ENCODE peak calls at places on chromosomes 3 and 15, in eight cellular contexts. B is hepatocyte, C is GM23338, I is HCT116, P is GM23248, N is OCI-LY7, T is SK-N-SH, L is neural progenitor cell. X is an unnamed sample.

GRCh38 chr15:43702174-43702573 is 8.5 kb downstream of the CKMT1A start:
- DNase-seq in B (no peak), C (no peak), I (no peak), P (no peak), N (no peak), T (no peak), L (no peak), X (no peak)

GRCh38 chr3:112376996-112377395 is 44.0 kb downstream of the CD200 start:
- DNase-seq in B (peak; percentile 16), C (no peak), I (no peak), P (peak; percentile 39), N (no peak), T (no peak), L (no peak), X (no peak)

GRCh38 chr3:195160257-195160898 is 110.6 kb downstream of the XXYLT1 start:
- DNase-seq in B (peak; percentile 37), C (no peak), I (no peak), P (peak; percentile 67), N (no peak), T (peak; percentile 59), L (no peak), X (no peak)

GRCh38 chr15:66233487-66234415 is 19.8 kb downstream of the MEGF11 start:
- DNase-seq in B (no peak), C (peak; percentile 85), I (peak; percentile 38), P (peak; percentile 56), N (peak; percentile 33), T (no peak), L (peak; percentile 63), X (no peak)

GRCh38 chr15:72492733-72493132 is 18.6 kb downstream of the ARIH1 start:
- DNase-seq in B (no peak), C (no peak), I (no peak), P (peak; percentile 42), N (no peak), T (no peak), L (no peak), X (no peak)

GRCh38 chr3:140117111-140117526 is 182.1 kb downstream of the CLSTN2 start:
- DNase-seq in B (peak; percentile 7), C (peak; percentile 3), I (no peak), P (no peak), N (no peak), T (no peak), L (no peak), X (no peak)

GRCh38 chr3:108972482-108972881 is 18.8 kb upstream of the GUCA1C start:
- DNase-seq in B (no peak), C (no peak), I (no peak), P (no peak), N (no peak), T (no peak), L (no peak), X (no peak)

GRCh38 chr3:161818106-161818505 is 321.5 kb downstream of the OTOL1 start:
- DNase-seq in B (no peak), C (no peak), I (no peak), P (no peak), N (no peak), T (no peak), L (peak; percentile 7), X (no peak)

GRCh38 chr3:51434746-51435323 is 43.8 kb downstream of the RBM15B start:
- DNase-seq in B (peak; percentile 71), C (peak; percentile 84), I (peak; percentile 38), P (peak; percentile 59), N (peak; percentile 61), T (peak; percentile 52), L (peak; percentile 65), X (peak; percentile 45)

GRCh38 chr3:192943384-192943783 is 25.7 kb upstream of the MB21D2 start:
- DNase-seq in B (no peak), C (no peak), I (no peak), P (peak; percentile 67), N (no peak), T (no peak), L (no peak), X (no peak)

DNA sequence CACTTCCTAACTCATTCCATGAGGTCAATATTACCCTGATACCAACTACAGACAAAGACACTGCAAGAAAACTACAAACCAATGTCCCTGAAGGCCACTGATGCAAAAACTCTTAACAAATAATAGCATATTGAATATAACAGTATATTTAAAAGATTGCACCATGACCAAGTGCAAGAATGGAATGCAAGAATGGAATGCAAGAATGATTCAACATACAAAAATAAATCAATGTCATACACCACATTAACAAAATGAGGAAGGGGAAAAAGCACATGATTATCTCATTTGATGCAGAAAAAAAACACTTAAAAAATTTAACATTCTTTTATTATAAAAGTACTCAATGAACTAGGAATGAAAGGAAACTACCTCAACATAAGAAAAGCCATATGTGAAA is 463.1 kb upstream of the NECTIN3 start:
- DNase-seq in B (no peak), C (no peak), I (no peak), P (peak; percentile 27), N (no peak), T (no peak), L (no peak), X (no peak)
- TF ChIP-seq EZH2phosphoT487 in B (no peak), C (no peak), I (no peak), P (no peak), N (no peak), T (no peak), L (no peak), X (no peak)

DNA sequence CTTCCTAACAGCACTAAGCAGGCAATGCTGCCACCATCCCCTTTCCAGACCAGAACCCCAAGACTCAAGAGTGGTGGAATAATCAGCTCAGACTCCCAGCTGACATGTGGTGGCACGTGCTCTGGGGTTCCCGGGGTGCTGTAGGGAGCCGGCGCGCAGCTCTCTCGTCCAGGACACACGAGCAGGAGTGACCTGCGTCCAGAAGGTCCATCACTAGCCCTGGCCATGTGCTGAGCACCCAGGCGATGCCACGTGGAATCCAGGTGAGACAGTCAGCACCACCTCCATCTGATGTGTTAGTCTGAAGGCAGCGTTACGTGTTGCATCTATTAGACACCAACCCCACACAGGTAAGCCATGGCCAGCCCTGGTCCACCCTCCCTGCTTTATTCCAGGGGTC is 78.2 kb downstream of the VGLL4 start:
- DNase-seq in B (no peak), C (no peak), I (no peak), P (no peak), N (no peak), T (no peak), L (no peak), X (no peak)
- H3K4me1 ChIP-seq in B (peaks cover 15% of the 10 kb centered on the region), C (no peaks in the 10 kb centered on the region), I (peaks cover 30% of the 10 kb centered on the region), P (peaks cover 33% of the 10 kb centered on the region), N (no peaks in the 10 kb centered on the region), T (peaks cover 33% of the 10 kb centered on the region), L (peaks cover 3% of the 10 kb centered on the region), X (no peaks in the 10 kb centered on the region)

GRCh38 chr15:68580026-68580882 is 1.5 kb downstream of the CORO2B start:
- DNase-seq in B (no peak), C (no peak), I (no peak), P (no peak), N (peak; percentile 55), T (no peak), L (no peak), X (no peak)

GRCh38 chr15:68580883-68581155 is 2.0 kb downstream of the CORO2B start:
- DNase-seq in B (no peak), C (no peak), I (no peak), P (no peak), N (no peak), T (no peak), L (no peak), X (no peak)

GRCh38 chr15:68576253-68577236 is 2.2 kb upstream of the CORO2B start:
- DNase-seq in B (no peak), C (no peak), I (no peak), P (no peak), N (no peak), T (no peak), L (no peak), X (no peak)

GRCh38 chr15:68578960-68579935 is at the start of gene CORO2B:
- DNase-seq in B (peak; percentile 54), C (peak; percentile 80), I (no peak), P (peak; percentile 65), N (peak; percentile 65), T (peak; percentile 87), L (peak; percentile 77), X (no peak)

DNA sequence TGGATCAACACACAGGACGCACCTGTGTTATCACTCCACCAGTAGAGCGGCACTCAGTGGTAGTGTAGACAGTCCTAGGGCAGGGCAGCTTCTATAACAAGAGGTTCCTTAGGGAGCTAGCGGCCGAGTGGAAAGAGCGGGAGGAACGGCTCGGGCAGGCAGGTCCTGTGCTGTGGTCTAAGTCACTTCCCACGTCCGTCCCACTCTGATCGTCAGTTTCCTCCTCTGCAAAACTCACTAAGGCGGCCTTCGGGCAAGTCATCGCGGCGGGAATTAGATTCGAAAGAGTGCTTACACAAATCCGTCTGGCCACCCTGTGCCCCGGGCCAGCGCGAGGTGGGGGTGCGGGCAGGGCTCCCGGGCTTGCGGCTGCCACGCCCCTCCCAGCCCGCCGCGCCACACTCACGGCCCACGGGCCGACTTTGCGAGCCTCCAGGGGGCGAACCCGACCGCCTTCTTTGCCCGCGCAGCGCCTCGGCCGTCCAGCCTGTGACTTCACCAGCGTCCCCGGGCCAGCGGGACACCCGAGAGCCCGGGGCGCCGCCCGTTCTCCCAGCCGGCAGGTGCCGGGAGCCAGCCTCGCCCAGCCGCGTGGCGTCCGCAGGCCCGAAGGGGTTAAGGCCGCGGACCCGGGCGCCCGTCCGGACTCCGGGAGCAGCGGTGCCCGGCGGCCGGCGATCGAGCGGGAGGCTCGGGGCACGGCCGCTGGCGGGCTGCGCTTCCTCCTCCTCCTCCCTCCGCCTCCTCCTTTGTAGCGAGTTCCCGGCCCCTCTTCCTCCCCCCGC is 426 bp upstream of the CORO2B start:
- DNase-seq in B (peak; percentile 78), C (peak; percentile 71), I (no peak), P (peak; percentile 88), N (peak; percentile 76), T (peak; percentile 81), L (peak; percentile 79), X (no peak)
- H3K4me3 ChIP-seq in B (peak overlapping the region; percentile 77), C (peak overlapping the region; percentile 84), I (peak overlapping the region; percentile 68), P (peak overlapping the region; percentile 83), N (peak overlapping the region; percentile 77), T (peak overlapping the region; percentile 52), L (peak overlapping the region; percentile 68), X (peak overlapping the region; percentile 43)

GRCh38 chr15:68475449-68475848 is 43.5 kb upstream of the ITGA11 start:
- DNase-seq in B (no peak), C (no peak), I (no peak), P (no peak), N (no peak), T (no peak), L (no peak), X (no peak)

GRCh38 chr15:68470049-68470738 is 38.2 kb upstream of the ITGA11 start:
- DNase-seq in B (no peak), C (peak; percentile 15), I (no peak), P (no peak), N (no peak), T (no peak), L (no peak), X (no peak)

GRCh38 chr15:68470981-68471380 is 39.0 kb upstream of the ITGA11 start:
- DNase-seq in B (no peak), C (no peak), I (no peak), P (no peak), N (no peak), T (no peak), L (no peak), X (no peak)

GRCh38 chr15:68469162-68470048 is 37.4 kb upstream of the ITGA11 start:
- DNase-seq in B (no peak), C (no peak), I (no peak), P (no peak), N (no peak), T (no peak), L (no peak), X (no peak)

DNA sequence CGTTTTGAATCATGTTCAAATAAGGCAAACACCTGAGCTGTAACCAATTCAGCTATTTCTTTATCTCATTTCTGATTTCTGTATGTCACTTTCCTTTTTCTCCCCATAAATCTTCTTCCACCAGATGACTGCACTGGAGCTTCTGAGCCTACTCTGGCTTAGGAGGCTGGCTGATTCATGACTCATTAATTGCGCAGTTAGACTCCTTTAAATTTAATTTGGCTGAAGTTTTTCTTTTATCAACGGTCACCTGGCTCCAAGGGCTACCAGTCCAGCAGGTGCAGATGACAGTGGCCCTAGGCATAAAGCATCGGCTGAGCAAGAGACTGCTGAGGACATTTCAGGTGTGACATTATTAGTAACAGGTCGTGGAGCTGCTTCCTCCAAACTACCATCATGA is 39.6 kb upstream of the ITGA11 start:
- DNase-seq in B (no peak), C (no peak), I (no peak), P (peak; percentile 47), N (no peak), T (no peak), L (no peak), X (no peak)
- TF ChIP-seq EZH2phosphoT487 in B (no peak), C (no peak), I (no peak), P (no peak), N (no peak), T (no peak), L (no peak), X (no peak)

X was measured in MM.1S.